ENCODE peak calls at places on chromosomes 12 and 14, in six cellular contexts. One of them, this sample, is unnamed.

GRCh38 chr14:94926176-94926575 is 156.3 kb upstream of the GSC start:
- DNase-seq in IMR-90: no peak
- DNase-seq in GM23248: no peak
- DNase-seq in mammary epithelial cell: no peak
- DNase-seq in PC-3: no peak
- DNase-seq in SK-N-SH: no peak
- DNase-seq in this sample: no peak

GRCh38 chr12:116202433-116202832 is 75.1 kb downstream of the MED13L start:
- DNase-seq in IMR-90: no peak
- DNase-seq in GM23248: peak
- DNase-seq in mammary epithelial cell: no peak
- DNase-seq in PC-3: no peak
- DNase-seq in SK-N-SH: no peak
- DNase-seq in this sample: peak

GRCh38 chr12:89135976-89136634 is 216.2 kb downstream of the DUSP6 start:
- DNase-seq in IMR-90: peak
- DNase-seq in GM23248: peak
- DNase-seq in mammary epithelial cell: peak
- DNase-seq in PC-3: peak
- DNase-seq in SK-N-SH: no peak
- DNase-seq in this sample: no peak

GRCh38 chr14:55077691-55078151 is 26.3 kb downstream of the MAPK1IP1L start:
- DNase-seq in IMR-90: peak
- DNase-seq in GM23248: peak
- DNase-seq in mammary epithelial cell: peak
- DNase-seq in PC-3: no peak
- DNase-seq in SK-N-SH: no peak
- DNase-seq in this sample: no peak

GRCh38 chr14:72513994-72514659 is 379.8 kb downstream of the DPF3 start:
- DNase-seq in IMR-90: peak
- DNase-seq in GM23248: peak
- DNase-seq in mammary epithelial cell: peak
- DNase-seq in PC-3: peak
- DNase-seq in SK-N-SH: peak
- DNase-seq in this sample: peak

GRCh38 chr12:55742719-55743130 is at the start of gene GDF11:
- DNase-seq in IMR-90: peak
- DNase-seq in GM23248: peak
- DNase-seq in mammary epithelial cell: peak
- DNase-seq in PC-3: peak
- DNase-seq in SK-N-SH: no peak
- DNase-seq in this sample: peak

GRCh38 chr14:38282941-38283340 is 27.0 kb upstream of the CLEC14A start:
- DNase-seq in IMR-90: no peak
- DNase-seq in GM23248: no peak
- DNase-seq in mammary epithelial cell: no peak
- DNase-seq in PC-3: no peak
- DNase-seq in SK-N-SH: no peak
- DNase-seq in this sample: no peak

GRCh38 chr14:87380054-87380453 is 612.9 kb downstream of the GALC start:
- DNase-seq in IMR-90: no peak
- DNase-seq in GM23248: no peak
- DNase-seq in mammary epithelial cell: no peak
- DNase-seq in PC-3: no peak
- DNase-seq in SK-N-SH: no peak
- DNase-seq in this sample: no peak

GRCh38 chr12:114547636-114548035 is 136.3 kb downstream of the TBX3 start:
- DNase-seq in IMR-90: no peak
- DNase-seq in GM23248: no peak
- DNase-seq in mammary epithelial cell: no peak
- DNase-seq in PC-3: no peak
- DNase-seq in SK-N-SH: no peak
- DNase-seq in this sample: no peak

GRCh38 chr12:110330544-110330943 is 49.5 kb downstream of the ATP2A2 start:
- DNase-seq in IMR-90: peak
- DNase-seq in GM23248: peak
- DNase-seq in mammary epithelial cell: peak
- DNase-seq in PC-3: no peak
- DNase-seq in SK-N-SH: no peak
- DNase-seq in this sample: peak

GRCh38 chr12:4030938-4031702 is 157.9 kb upstream of the PARP11 start:
- DNase-seq in IMR-90: peak
- DNase-seq in GM23248: peak
- DNase-seq in mammary epithelial cell: peak
- DNase-seq in PC-3: peak
- DNase-seq in SK-N-SH: peak
- DNase-seq in this sample: peak

GRCh38 chr12:7907009-7907408 is 29.0 kb downstream of the SLC2A3 start:
- DNase-seq in IMR-90: peak
- DNase-seq in GM23248: peak
- DNase-seq in mammary epithelial cell: no peak
- DNase-seq in PC-3: peak
- DNase-seq in SK-N-SH: peak
- DNase-seq in this sample: peak

GRCh38 chr14:98782062-98782461 is 489.9 kb downstream of the BCL11B start:
- DNase-seq in IMR-90: no peak
- DNase-seq in GM23248: no peak
- DNase-seq in mammary epithelial cell: no peak
- DNase-seq in PC-3: no peak
- DNase-seq in SK-N-SH: no peak
- DNase-seq in this sample: no peak

GRCh38 chr14:104792945-104793702 is 2.4 kb downstream of the AKT1 start:
- DNase-seq in IMR-90: no peak
- DNase-seq in GM23248: no peak
- DNase-seq in mammary epithelial cell: no peak
- DNase-seq in PC-3: no peak
- DNase-seq in SK-N-SH: no peak
- DNase-seq in this sample: no peak

GRCh38 chr14:31716208-31716607 is 155.0 kb downstream of the NUBPL start:
- DNase-seq in IMR-90: peak
- DNase-seq in GM23248: no peak
- DNase-seq in mammary epithelial cell: no peak
- DNase-seq in PC-3: no peak
- DNase-seq in SK-N-SH: no peak
- DNase-seq in this sample: no peak

GRCh38 chr12:2722806-2723205 is 72.0 kb upstream of the FKBP4 start:
- DNase-seq in IMR-90: no peak
- DNase-seq in GM23248: peak
- DNase-seq in mammary epithelial cell: peak
- DNase-seq in PC-3: no peak
- DNase-seq in SK-N-SH: no peak
- DNase-seq in this sample: no peak

GRCh38 chr14:54647378-54647777 is 80.5 kb downstream of the SAMD4A start:
- DNase-seq in IMR-90: no peak
- DNase-seq in GM23248: no peak
- DNase-seq in mammary epithelial cell: no peak
- DNase-seq in PC-3: peak
- DNase-seq in SK-N-SH: no peak
- DNase-seq in this sample: no peak

GRCh38 chr12:116698131-116698495 is 39.8 kb downstream of the SPRING1 start:
- DNase-seq in IMR-90: no peak
- DNase-seq in GM23248: no peak
- DNase-seq in mammary epithelial cell: no peak
- DNase-seq in PC-3: peak
- DNase-seq in SK-N-SH: no peak
- DNase-seq in this sample: no peak

GRCh38 chr12:11901687-11902524 is 168.8 kb upstream of the BCL2L14 start:
- DNase-seq in IMR-90: no peak
- DNase-seq in GM23248: no peak
- DNase-seq in mammary epithelial cell: no peak
- DNase-seq in PC-3: no peak
- DNase-seq in SK-N-SH: no peak
- DNase-seq in this sample: no peak

GRCh38 chr12:53298154-53298553 is 1.3 kb upstream of the MYG1 start:
- DNase-seq in IMR-90: peak
- DNase-seq in GM23248: peak
- DNase-seq in mammary epithelial cell: no peak
- DNase-seq in PC-3: peak
- DNase-seq in SK-N-SH: no peak
- DNase-seq in this sample: peak

GRCh38 chr12:48882325-48882687 is 16.6 kb upstream of the RND1 start:
- DNase-seq in IMR-90: peak
- DNase-seq in GM23248: peak
- DNase-seq in mammary epithelial cell: no peak
- DNase-seq in PC-3: peak
- DNase-seq in SK-N-SH: no peak
- DNase-seq in this sample: peak

GRCh38 chr14:95282354-95282985 is 37.2 kb downstream of the CLMN start:
- DNase-seq in IMR-90: no peak
- DNase-seq in GM23248: no peak
- DNase-seq in mammary epithelial cell: no peak
- DNase-seq in PC-3: no peak
- DNase-seq in SK-N-SH: no peak
- DNase-seq in this sample: no peak

GRCh38 chr12:108972226-108972757 is 48.6 kb downstream of the SVOP start:
- DNase-seq in IMR-90: no peak
- DNase-seq in GM23248: no peak
- DNase-seq in mammary epithelial cell: no peak
- DNase-seq in PC-3: no peak
- DNase-seq in SK-N-SH: no peak
- DNase-seq in this sample: no peak

GRCh38 chr12:52351196-52352059 is 15.9 kb downstream of the KRT85 start:
- DNase-seq in IMR-90: no peak
- DNase-seq in GM23248: no peak
- DNase-seq in mammary epithelial cell: no peak
- DNase-seq in PC-3: no peak
- DNase-seq in SK-N-SH: no peak
- DNase-seq in this sample: no peak

GRCh38 chr12:21155517-21156351 is 24.7 kb downstream of the SLCO1B1 start:
- DNase-seq in IMR-90: no peak
- DNase-seq in GM23248: no peak
- DNase-seq in mammary epithelial cell: no peak
- DNase-seq in PC-3: no peak
- DNase-seq in SK-N-SH: no peak
- DNase-seq in this sample: no peak

GRCh38 chr12:52215587-52216031 is 17.4 kb upstream of the KRT7 start:
- DNase-seq in IMR-90: peak
- DNase-seq in GM23248: no peak
- DNase-seq in mammary epithelial cell: peak
- DNase-seq in PC-3: peak
- DNase-seq in SK-N-SH: peak
- DNase-seq in this sample: no peak

GRCh38 chr12:115375188-115375991 is 691.4 kb upstream of the TBX3 start:
- DNase-seq in IMR-90: peak
- DNase-seq in GM23248: peak
- DNase-seq in mammary epithelial cell: peak
- DNase-seq in PC-3: peak
- DNase-seq in SK-N-SH: no peak
- DNase-seq in this sample: peak

GRCh38 chr14:100872241-100872640 is 31.3 kb downstream of the RTL1 start:
- DNase-seq in IMR-90: peak
- DNase-seq in GM23248: peak
- DNase-seq in mammary epithelial cell: no peak
- DNase-seq in PC-3: no peak
- DNase-seq in SK-N-SH: no peak
- DNase-seq in this sample: no peak

GRCh38 chr12:132700212-132700913 is 10.3 kb upstream of the PGAM5 start:
- DNase-seq in IMR-90: peak
- DNase-seq in GM23248: peak
- DNase-seq in mammary epithelial cell: no peak
- DNase-seq in PC-3: peak
- DNase-seq in SK-N-SH: no peak
- DNase-seq in this sample: peak

GRCh38 chr12:82923935-82924334 is 237.2 kb downstream of the TMTC2 start:
- DNase-seq in IMR-90: no peak
- DNase-seq in GM23248: no peak
- DNase-seq in mammary epithelial cell: no peak
- DNase-seq in PC-3: no peak
- DNase-seq in SK-N-SH: no peak
- DNase-seq in this sample: no peak
- H3K9ac ChIP-seq in IMR-90: no peak
- H3K9ac ChIP-seq in GM23248: no peak
- H3K9ac ChIP-seq in mammary epithelial cell: no peak
- H3K9ac ChIP-seq in PC-3: no peak
- H3K9ac ChIP-seq in SK-N-SH: no peak
- H3K9ac ChIP-seq in this sample: no peak

GRCh38 chr12:47773858-47774580 is 981 bp downstream of the SLC48A1 start:
- DNase-seq in IMR-90: no peak
- DNase-seq in GM23248: peak
- DNase-seq in mammary epithelial cell: no peak
- DNase-seq in PC-3: peak
- DNase-seq in SK-N-SH: peak
- DNase-seq in this sample: no peak

GRCh38 chr12:47776471-47777143 is 3.6 kb downstream of the SLC48A1 start:
- DNase-seq in IMR-90: peak
- DNase-seq in GM23248: peak
- DNase-seq in mammary epithelial cell: no peak
- DNase-seq in PC-3: no peak
- DNase-seq in SK-N-SH: no peak
- DNase-seq in this sample: peak

GRCh38 chr12:47775100-47775911 is 2.3 kb downstream of the SLC48A1 start:
- DNase-seq in IMR-90: no peak
- DNase-seq in GM23248: peak
- DNase-seq in mammary epithelial cell: no peak
- DNase-seq in PC-3: peak
- DNase-seq in SK-N-SH: no peak
- DNase-seq in this sample: no peak

GRCh38 chr12:47773062-47773857 is at the start of gene SLC48A1:
- DNase-seq in IMR-90: peak
- DNase-seq in GM23248: peak
- DNase-seq in mammary epithelial cell: no peak
- DNase-seq in PC-3: peak
- DNase-seq in SK-N-SH: peak
- DNase-seq in this sample: peak

DNA sequence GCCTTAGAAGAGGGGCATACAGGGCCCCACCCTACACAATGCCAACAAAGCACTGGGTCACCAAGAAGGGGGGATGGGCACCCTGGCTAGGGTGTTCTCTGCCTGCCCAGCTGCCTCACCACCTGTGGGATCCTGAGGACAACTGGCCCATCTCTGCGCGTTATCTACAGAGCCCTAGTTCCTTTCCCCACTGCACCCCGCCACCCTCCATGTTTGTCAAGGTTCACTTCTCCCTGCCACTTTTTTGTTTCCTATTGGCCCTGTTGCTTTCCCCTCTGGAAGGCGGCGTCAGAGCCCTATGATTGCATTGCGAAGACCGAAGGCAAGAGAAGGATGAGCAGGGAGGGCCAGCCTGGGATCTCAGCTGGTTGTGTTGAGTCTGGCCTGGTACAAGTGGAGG is 1.6 kb downstream of the SLC48A1 start:
- DNase-seq in IMR-90: no peak
- DNase-seq in GM23248: no peak
- DNase-seq in mammary epithelial cell: no peak
- DNase-seq in PC-3: no peak
- DNase-seq in SK-N-SH: no peak
- DNase-seq in this sample: no peak
- H3K9ac ChIP-seq in IMR-90: no peak
- H3K9ac ChIP-seq in GM23248: no peak
- H3K9ac ChIP-seq in mammary epithelial cell: no peak
- H3K9ac ChIP-seq in PC-3: no peak
- H3K9ac ChIP-seq in SK-N-SH: no peak
- H3K9ac ChIP-seq in this sample: peak

GRCh38 chr12:100146252-100146651 is 3.6 kb upstream of the BLTP3B start:
- DNase-seq in IMR-90: no peak
- DNase-seq in GM23248: no peak
- DNase-seq in mammary epithelial cell: no peak
- DNase-seq in PC-3: no peak
- DNase-seq in SK-N-SH: no peak
- DNase-seq in this sample: no peak
- H3K9ac ChIP-seq in IMR-90: no peak
- H3K9ac ChIP-seq in GM23248: no peak
- H3K9ac ChIP-seq in mammary epithelial cell: no peak
- H3K9ac ChIP-seq in PC-3: no peak
- H3K9ac ChIP-seq in SK-N-SH: no peak
- H3K9ac ChIP-seq in this sample: no peak

GRCh38 chr14:74621556-74621955 is 9.5 kb upstream of the LTBP2 start:
- DNase-seq in IMR-90: no peak
- DNase-seq in GM23248: no peak
- DNase-seq in mammary epithelial cell: no peak
- DNase-seq in PC-3: no peak
- DNase-seq in SK-N-SH: no peak
- DNase-seq in this sample: no peak
- H3K9ac ChIP-seq in IMR-90: no peak
- H3K9ac ChIP-seq in GM23248: no peak
- H3K9ac ChIP-seq in mammary epithelial cell: no peak
- H3K9ac ChIP-seq in PC-3: no peak
- H3K9ac ChIP-seq in SK-N-SH: peak
- H3K9ac ChIP-seq in this sample: peak

This sample was measured in adipocyte.